ENCODE peak calls at places on chromosomes 2 and 18, in eight cellular contexts. One of them, this sample, is unnamed.

GRCh38 chr2:174681983-174682577 is 82.2 kb downstream of the CHRNA1 start:
- DNase-seq in RWPE1: peak
- DNase-seq in brain microvascular endothelial cell: peak
- DNase-seq in cerebellum: no peak
- DNase-seq in epithelial cell of esophagus: peak
- DNase-seq in GM04504: no peak
- DNase-seq in NCI-H2081: no peak
- DNase-seq in HT1080: peak
- DNase-seq in this sample: no peak

GRCh38 chr18:68083131-68083530 is 566.6 kb upstream of the DSEL start:
- DNase-seq in GM04504: peak
- DNase-seq in HT1080: no peak
- DNase-seq in cerebellum: no peak
- DNase-seq in RWPE1: no peak
- DNase-seq in epithelial cell of esophagus: peak
- DNase-seq in brain microvascular endothelial cell: peak
- DNase-seq in NCI-H2081: no peak
- DNase-seq in this sample: no peak

GRCh38 chr2:239830718-239831271 is 194.3 kb downstream of the NDUFA10 start:
- DNase-seq in cerebellum: no peak
- DNase-seq in NCI-H2081: no peak
- DNase-seq in RWPE1: no peak
- DNase-seq in GM04504: no peak
- DNase-seq in brain microvascular endothelial cell: no peak
- DNase-seq in epithelial cell of esophagus: no peak
- DNase-seq in HT1080: no peak
- DNase-seq in this sample: no peak

GRCh38 chr2:238994876-238995275 is 147.0 kb downstream of the TWIST2 start:
- DNase-seq in brain microvascular endothelial cell: no peak
- DNase-seq in cerebellum: no peak
- DNase-seq in RWPE1: no peak
- DNase-seq in HT1080: no peak
- DNase-seq in NCI-H2081: no peak
- DNase-seq in GM04504: no peak
- DNase-seq in epithelial cell of esophagus: no peak
- DNase-seq in this sample: no peak

GRCh38 chr18:26656944-26657536 is 108.7 kb upstream of the KCTD1 start:
- DNase-seq in RWPE1: peak
- DNase-seq in NCI-H2081: peak
- DNase-seq in cerebellum: peak
- DNase-seq in brain microvascular endothelial cell: peak
- DNase-seq in GM04504: no peak
- DNase-seq in HT1080: peak
- DNase-seq in epithelial cell of esophagus: peak
- DNase-seq in this sample: peak

GRCh38 chr2:149766339-149766738 is 178.8 kb upstream of the MMADHC start:
- DNase-seq in epithelial cell of esophagus: no peak
- DNase-seq in NCI-H2081: no peak
- DNase-seq in GM04504: no peak
- DNase-seq in RWPE1: no peak
- DNase-seq in cerebellum: no peak
- DNase-seq in HT1080: no peak
- DNase-seq in brain microvascular endothelial cell: no peak
- DNase-seq in this sample: no peak

GRCh38 chr18:1006965-1007364 is 102.3 kb downstream of the ADCYAP1 start:
- DNase-seq in brain microvascular endothelial cell: no peak
- DNase-seq in GM04504: no peak
- DNase-seq in NCI-H2081: no peak
- DNase-seq in epithelial cell of esophagus: no peak
- DNase-seq in cerebellum: no peak
- DNase-seq in HT1080: no peak
- DNase-seq in RWPE1: no peak
- DNase-seq in this sample: no peak

GRCh38 chr18:29184654-29185053 is 1007.7 kb upstream of the CDH2 start:
- DNase-seq in RWPE1: no peak
- DNase-seq in epithelial cell of esophagus: no peak
- DNase-seq in GM04504: no peak
- DNase-seq in NCI-H2081: no peak
- DNase-seq in HT1080: peak
- DNase-seq in brain microvascular endothelial cell: peak
- DNase-seq in cerebellum: no peak
- DNase-seq in this sample: no peak

GRCh38 chr2:3301001-3301400 is 76.6 kb downstream of the EIPR1 start:
- DNase-seq in brain microvascular endothelial cell: peak
- DNase-seq in cerebellum: no peak
- DNase-seq in NCI-H2081: no peak
- DNase-seq in GM04504: no peak
- DNase-seq in RWPE1: no peak
- DNase-seq in HT1080: no peak
- DNase-seq in epithelial cell of esophagus: no peak
- DNase-seq in this sample: no peak

GRCh38 chr18:74899554-74899953 is 301.9 kb downstream of the ZNF407 start:
- DNase-seq in RWPE1: no peak
- DNase-seq in GM04504: no peak
- DNase-seq in NCI-H2081: peak
- DNase-seq in HT1080: peak
- DNase-seq in epithelial cell of esophagus: peak
- DNase-seq in cerebellum: no peak
- DNase-seq in brain microvascular endothelial cell: peak
- DNase-seq in this sample: no peak

GRCh38 chr2:37854676-37855282 is 70.3 kb upstream of the RMDN2 start:
- DNase-seq in HT1080: no peak
- DNase-seq in GM04504: no peak
- DNase-seq in epithelial cell of esophagus: no peak
- DNase-seq in brain microvascular endothelial cell: no peak
- DNase-seq in RWPE1: no peak
- DNase-seq in cerebellum: no peak
- DNase-seq in NCI-H2081: no peak
- DNase-seq in this sample: no peak

GRCh38 chr18:11498821-11499220 is 110.6 kb upstream of the SLC35G4 start:
- DNase-seq in RWPE1: no peak
- DNase-seq in NCI-H2081: no peak
- DNase-seq in HT1080: no peak
- DNase-seq in GM04504: peak
- DNase-seq in epithelial cell of esophagus: no peak
- DNase-seq in cerebellum: no peak
- DNase-seq in brain microvascular endothelial cell: no peak
- DNase-seq in this sample: no peak

GRCh38 chr18:46632401-46633089 is 24.5 kb downstream of the LOXHD1 start:
- DNase-seq in epithelial cell of esophagus: peak
- DNase-seq in RWPE1: peak
- DNase-seq in GM04504: no peak
- DNase-seq in NCI-H2081: no peak
- DNase-seq in brain microvascular endothelial cell: no peak
- DNase-seq in HT1080: peak
- DNase-seq in cerebellum: peak
- DNase-seq in this sample: peak

GRCh38 chr2:41829011-41829500 is 218.8 kb upstream of the PKDCC start:
- DNase-seq in HT1080: no peak
- DNase-seq in epithelial cell of esophagus: no peak
- DNase-seq in NCI-H2081: no peak
- DNase-seq in cerebellum: no peak
- DNase-seq in GM04504: no peak
- DNase-seq in brain microvascular endothelial cell: no peak
- DNase-seq in RWPE1: no peak
- DNase-seq in this sample: no peak

GRCh38 chr2:7392076-7392787 is 475.0 kb downstream of the RNF144A start:
- DNase-seq in RWPE1: peak
- DNase-seq in cerebellum: no peak
- DNase-seq in GM04504: no peak
- DNase-seq in NCI-H2081: no peak
- DNase-seq in HT1080: peak
- DNase-seq in brain microvascular endothelial cell: no peak
- DNase-seq in epithelial cell of esophagus: no peak
- DNase-seq in this sample: no peak

GRCh38 chr18:36572135-36572856 is 256.5 kb downstream of the TPGS2 start:
- DNase-seq in NCI-H2081: peak
- DNase-seq in brain microvascular endothelial cell: peak
- DNase-seq in RWPE1: peak
- DNase-seq in epithelial cell of esophagus: peak
- DNase-seq in HT1080: peak
- DNase-seq in cerebellum: no peak
- DNase-seq in GM04504: no peak
- DNase-seq in this sample: peak

GRCh38 chr2:7866825-7867224 is 815.0 kb upstream of the ID2 start:
- DNase-seq in epithelial cell of esophagus: no peak
- DNase-seq in brain microvascular endothelial cell: no peak
- DNase-seq in HT1080: no peak
- DNase-seq in GM04504: no peak
- DNase-seq in RWPE1: no peak
- DNase-seq in NCI-H2081: no peak
- DNase-seq in cerebellum: no peak
- DNase-seq in this sample: no peak

This sample was measured in cerebellar cortex.